ENCODE peak calls at places on chromosomes 16 and 17, in four cellular contexts. B is cardiac fibroblast, O is AG09319, T is heart right ventricle. R is an unnamed sample.

GRCh38 chr17:75371339-75371738 is 34.1 kb downstream of the GRB2 start:
- DNase-seq in O (no peak), T (no peak), B (no peak), R (peak; percentile 70)

GRCh38 chr16:69937465-69937951 is 13.6 kb upstream of the CLEC18A start:
- DNase-seq in B (peak; percentile 28), O (no peak), T (no peak), R (no peak)

GRCh38 chr17:17751489-17751995 is 70.3 kb downstream of the RAI1 start:
- DNase-seq in T (no peak), O (no peak), B (no peak), R (no peak)

GRCh38 chr16:60929-61878 is 7.6 kb downstream of the SNRNP25 start:
- DNase-seq in B (no peak), O (no peak), T (no peak), R (no peak)

GRCh38 chr16:55515110-55515509 is 6.2 kb downstream of the LPCAT2 start:
- DNase-seq in T (no peak), B (no peak), O (no peak), R (no peak)

GRCh38 chr17:1484586-1485310 is 7.7 kb downstream of the MYO1C start:
- DNase-seq in O (no peak), B (peak; percentile 58), T (peak; percentile 64), R (no peak)

GRCh38 chr17:70390059-70390458 is 220.7 kb downstream of the KCNJ2 start:
- DNase-seq in T (no peak), B (no peak), O (no peak), R (no peak)

GRCh38 chr17:77959216-77959925 is 868 bp downstream of the TNRC6C start:
- DNase-seq in O (no peak), T (peak; percentile 26), B (peak; percentile 11), R (no peak)

GRCh38 chr17:64950871-64951270 is 31.6 kb upstream of the LRRC37A3 start:
- DNase-seq in T (no peak), O (no peak), B (no peak), R (no peak)

DNA sequence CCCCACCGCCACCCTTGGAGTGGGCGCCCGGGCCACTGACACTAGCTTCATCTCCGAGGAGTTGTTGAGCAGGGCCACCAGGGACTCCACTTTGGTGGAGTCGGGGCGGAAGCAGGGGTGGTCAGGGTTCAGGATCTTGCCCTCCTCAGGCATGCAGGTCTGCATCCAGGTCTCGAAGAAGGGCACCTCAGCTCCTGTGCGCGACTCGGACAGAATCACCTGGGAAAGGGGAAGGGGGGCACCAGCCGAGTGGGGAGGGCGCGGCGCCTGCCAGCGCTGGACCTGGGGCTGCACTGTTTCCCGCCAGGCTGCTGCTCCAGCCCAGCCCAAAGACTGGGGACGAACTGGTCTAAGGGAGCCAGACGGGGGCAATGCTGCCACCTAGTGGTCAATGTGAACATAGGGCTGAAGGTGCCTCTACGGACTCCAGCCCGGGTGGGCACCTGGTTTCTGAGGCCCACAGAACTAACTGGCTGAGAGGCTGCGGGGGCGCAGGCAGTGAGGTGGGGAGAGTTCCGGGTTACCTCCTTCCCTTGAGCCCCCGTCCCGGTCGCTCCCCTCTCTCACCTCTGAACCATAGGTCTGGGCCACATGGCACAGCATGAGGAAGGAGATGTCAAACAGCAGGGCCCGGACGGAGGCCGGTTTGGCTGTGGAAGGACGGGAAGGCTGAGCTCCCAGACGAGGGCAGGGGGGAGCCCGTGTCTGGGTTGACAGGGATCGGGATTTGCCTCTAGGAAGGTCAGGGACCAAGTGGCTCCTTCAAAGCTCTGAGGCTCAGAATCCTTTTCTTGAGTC is 11.8 kb downstream of the CSF3 start:
- DNase-seq in O (peak; percentile 43), B (peak; percentile 86), T (peak; percentile 78), R (peak; percentile 59)
- TF ChIP-seq CTCF in O (peak; percentile 88), B (peak; percentile 89), T (peak; percentile 93), R (peak; percentile 79)

DNA sequence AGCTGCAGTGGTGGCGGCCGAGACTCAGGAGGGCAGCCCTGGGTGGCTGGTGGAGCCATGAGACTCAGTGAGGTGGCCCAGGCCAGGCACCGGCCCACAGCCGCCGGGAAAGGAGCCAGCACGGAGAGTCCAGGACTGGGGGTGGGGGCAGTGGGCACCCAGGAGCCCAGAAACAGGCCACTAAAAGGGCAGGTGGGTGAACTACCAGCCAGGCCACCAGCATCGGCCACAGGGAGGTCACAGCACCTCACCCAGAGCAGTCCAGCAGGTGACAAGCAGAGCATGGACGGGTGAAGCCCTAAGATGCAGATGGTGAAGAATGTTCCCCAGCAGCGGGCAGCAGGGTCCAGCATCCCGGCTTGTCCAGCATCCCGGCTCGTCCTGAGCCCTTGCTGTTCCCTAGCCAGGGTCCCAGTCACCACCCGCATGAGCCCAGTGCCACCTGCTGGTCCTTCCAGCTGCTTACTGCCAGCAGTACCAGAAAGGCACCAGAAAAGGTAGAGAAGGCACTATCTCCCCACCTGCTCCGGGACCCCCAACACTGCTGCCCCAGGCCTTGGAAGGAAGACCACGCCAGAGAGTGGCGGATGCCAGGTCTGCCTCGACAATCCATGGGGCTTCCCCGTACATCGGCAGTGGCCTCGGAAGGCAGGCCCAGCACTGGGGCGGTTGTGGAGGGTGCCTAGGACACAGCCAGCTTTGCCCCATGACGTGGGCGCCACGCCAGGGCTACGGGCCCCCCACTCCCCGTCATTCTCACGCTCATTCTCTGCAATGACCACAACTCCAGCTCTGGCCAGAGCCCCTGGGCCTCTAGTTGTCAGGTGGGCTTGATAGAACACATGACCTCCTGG is 1.6 kb downstream of the CENPX start:
- DNase-seq in O (peak; percentile 49), B (peak; percentile 84), T (peak; percentile 71), R (peak; percentile 75)
- TF ChIP-seq CTCF in O (peak; percentile 82), B (peak; percentile 82), T (peak; percentile 47), R (peak; percentile 84)

GRCh38 chr17:82036634-82037112 is 824 bp downstream of the DCXR start:
- DNase-seq in T (no peak), O (no peak), B (no peak), R (no peak)

GRCh38 chr17:82035956-82036633 is 1.4 kb downstream of the DCXR start:
- DNase-seq in O (no peak), T (no peak), B (no peak), R (no peak)

GRCh38 chr17:82037889-82038195 is 345 bp upstream of the DCXR start:
- DNase-seq in B (no peak), T (no peak), O (no peak), R (no peak)

GRCh38 chr17:82035488-82035887 is 2.0 kb downstream of the DCXR start:
- DNase-seq in B (no peak), T (no peak), O (no peak), R (no peak)

DNA sequence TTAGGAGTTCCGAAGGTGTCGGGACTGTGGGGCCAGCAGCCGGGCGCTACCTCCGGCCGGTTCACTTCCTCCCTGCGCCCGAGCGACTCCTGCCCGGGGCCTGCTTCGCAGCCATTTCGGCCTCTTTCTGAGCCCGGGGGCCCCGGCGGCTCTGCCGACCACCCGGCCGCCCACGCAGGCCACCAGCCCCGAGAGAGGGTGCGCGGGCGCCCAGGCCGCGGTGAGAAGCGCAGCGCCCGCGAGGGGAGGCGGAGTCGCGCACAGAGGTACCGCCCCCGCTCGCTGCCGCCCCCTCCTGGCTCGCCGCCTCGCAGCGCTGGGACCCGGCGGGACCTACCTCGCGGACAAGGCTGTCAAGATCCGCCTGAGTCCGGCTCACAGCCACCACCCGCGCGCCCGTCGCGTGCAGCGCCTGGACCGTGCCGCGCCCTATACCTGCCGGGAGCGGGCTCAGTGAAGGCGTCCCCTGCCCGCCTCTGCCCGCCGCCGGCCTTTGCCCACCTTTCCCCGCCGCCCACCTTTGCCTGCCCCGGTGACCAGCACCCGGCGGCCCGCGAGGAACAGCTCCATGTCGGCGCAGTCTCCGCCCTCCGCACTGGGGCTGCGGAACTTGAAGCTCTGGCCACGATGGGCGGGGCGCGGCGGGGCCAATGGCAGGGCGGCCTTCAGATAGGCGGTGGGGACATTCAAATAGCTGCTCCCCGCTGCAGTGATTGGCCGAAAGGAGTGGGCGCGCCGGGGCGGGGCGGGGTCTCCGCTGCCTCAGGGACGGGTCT is at the start of gene DCXR:
- DNase-seq in O (peak; percentile 80), B (peak; percentile 97), T (peak; percentile 98), R (peak; percentile 98)
- TF ChIP-seq CTCF in O (peak; percentile 56), B (peak; percentile 34), T (peak; percentile 68), R (peak; percentile 68)

GRCh38 chr17:41779954-41780353 is 6.6 kb downstream of the JUP start:
- DNase-seq in B (no peak), T (no peak), O (no peak), R (no peak)

GRCh38 chr17:41773731-41774193 is 12.7 kb downstream of the JUP start:
- DNase-seq in T (no peak), O (no peak), B (no peak), R (no peak)

GRCh38 chr17:41777579-41778188 is 8.8 kb downstream of the JUP start:
- DNase-seq in B (peak; percentile 98), O (peak; percentile 69), T (peak; percentile 87), R (no peak)

GRCh38 chr17:41775394-41776226 is 10.9 kb downstream of the JUP start:
- DNase-seq in O (no peak), B (no peak), T (peak; percentile 52), R (no peak)

DNA sequence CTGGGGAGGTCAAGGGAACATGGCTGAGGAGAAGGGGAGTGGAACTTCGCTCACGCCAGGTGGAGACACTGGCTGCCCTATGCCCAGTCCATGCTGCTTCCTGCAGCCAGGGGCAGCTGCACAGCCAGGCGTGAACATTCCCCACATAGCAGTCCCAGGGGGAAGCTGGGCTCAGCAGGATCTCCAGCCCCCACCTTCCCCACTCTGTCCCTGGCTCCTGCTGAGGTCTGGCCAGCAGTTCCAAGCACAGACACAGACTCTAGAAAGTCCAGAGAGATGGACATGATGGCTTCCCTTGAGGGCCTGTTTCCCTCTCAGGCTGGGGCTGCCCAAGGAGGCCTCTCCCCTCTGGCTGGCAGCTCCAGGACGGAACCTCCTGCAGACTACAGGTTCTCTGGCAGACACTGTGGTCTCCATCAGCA is 9.3 kb downstream of the JUP start:
- DNase-seq in O (no peak), T (peak; percentile 77), B (no peak), R (no peak)
- TF ChIP-seq CTCF in O (no peak), T (peak; percentile 41), B (peak; percentile 47), R (no peak)

GRCh38 chr16:22081050-22081449 is 11.3 kb upstream of the VWA3A start:
- DNase-seq in O (no peak), B (no peak), T (no peak), R (no peak)
- TF ChIP-seq CTCF in O (no peak), B (no peak), T (no peak), R (no peak)

DNA sequence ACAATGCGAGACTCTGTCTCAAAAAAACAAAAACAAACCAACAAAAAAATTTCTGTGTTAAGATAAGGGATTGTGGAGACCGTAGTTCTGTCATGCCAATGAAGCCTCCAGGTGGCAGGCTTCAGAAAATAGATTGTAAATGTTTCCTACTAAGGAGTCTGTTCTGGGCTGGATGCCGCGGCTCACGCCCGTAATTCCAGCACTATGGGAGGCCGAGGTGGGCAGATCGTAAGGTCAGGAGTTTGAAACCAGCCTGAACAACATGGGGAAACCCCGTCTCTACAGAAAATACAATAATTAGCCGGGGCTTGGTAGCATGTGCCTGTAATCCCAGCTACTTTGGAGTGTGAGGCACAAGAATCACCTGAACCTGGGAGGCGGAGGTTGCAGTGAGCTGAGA is 4.4 kb upstream of the SNX29 start:
- DNase-seq in O (no peak), T (no peak), B (no peak), R (no peak)
- TF ChIP-seq CTCF in O (no peak), T (no peak), B (no peak), R (no peak)

R was measured in HL-60.